ENCODE peak calls at places on chromosomes 2 and 18, in ten cellular contexts. I is GM04504; K is stimulated activated CD4-positive, alpha-beta T cell treated with anti-CD3 and anti-CD28 coated beads, Interleukin-15, amount 100 ng/mL, for 24 hours; G is upper lobe of right lung; R is EL; P is Daoy; U is stimulated activated CD8-positive, alpha-beta memory T cell treated with anti-CD3 and anti-CD28 coated beads, Interleukin-12 subunit alpha, Interleukin-12 subunit beta, amount 100 ng/mL, for 4 hours; H is NCI-H1048; Y is central memory CD4-positive, alpha-beta T cell; A is NCI-H2029 treated with DMSO at 0.1 percent for 48 hours. X is an unnamed sample.

GRCh38 chr18:26919656-26920055 is 54.1 kb upstream of the AQP4 start:
- DNase-seq in I (no peak), K (no peak), G (no peak), R (no peak), P (peak; percentile 23), U (no peak), H (no peak), Y (no peak), A (no peak), X (no peak)

GRCh38 chr2:22377251-22377650 is 1007.7 kb upstream of the KLHL29 start:
- DNase-seq in I (no peak), K (no peak), G (no peak), R (no peak), P (no peak), U (no peak), H (no peak), Y (no peak), A (no peak), X (no peak)

GRCh38 chr2:42929985-42930581 is 137.7 kb upstream of the HAAO start:
- DNase-seq in I (no peak), K (no peak), G (peak; percentile 51), R (no peak), P (peak; percentile 63), U (no peak), H (no peak), Y (no peak), A (no peak), X (no peak)

GRCh38 chr18:49206717-49207116 is 253.7 kb downstream of the DYM start:
- DNase-seq in I (no peak), K (no peak), G (no peak), R (no peak), P (peak; percentile 14), U (no peak), H (no peak), Y (no peak), A (no peak), X (no peak)

GRCh38 chr18:76958692-76959341 is 136.5 kb downstream of the ZNF236 start:
- DNase-seq in I (no peak), K (no peak), G (no peak), R (no peak), P (no peak), U (no peak), H (no peak), Y (no peak), A (peak; percentile 30), X (no peak)

GRCh38 chr2:143939976-143940375 is 579.9 kb downstream of the ZEB2 start:
- DNase-seq in I (no peak), K (no peak), G (no peak), R (no peak), P (no peak), U (no peak), H (no peak), Y (no peak), A (no peak), X (no peak)

GRCh38 chr2:237731663-237732062 is 66.9 kb upstream of the RBM44 start:
- DNase-seq in I (no peak), K (peak; percentile 72), G (no peak), R (peak; percentile 89), P (peak; percentile 77), U (no peak), H (no peak), Y (no peak), A (no peak), X (peak; percentile 55)

GRCh38 chr2:174631009-174631981 is 33.7 kb upstream of the WIPF1 start:
- DNase-seq in I (peak; percentile 70), K (no peak), G (no peak), R (peak; percentile 89), P (no peak), U (no peak), H (no peak), Y (no peak), A (no peak), X (no peak)

GRCh38 chr2:173550143-173550542 is 195.5 kb downstream of the CDCA7 start:
- DNase-seq in I (peak; percentile 73), K (no peak), G (no peak), R (peak; percentile 80), P (no peak), U (no peak), H (no peak), Y (no peak), A (no peak), X (no peak)

GRCh38 chr2:45612265-45612664 is 1.2 kb upstream of the SRBD1 start:
- DNase-seq in I (no peak), K (no peak), G (no peak), R (peak; percentile 8), P (no peak), U (no peak), H (no peak), Y (no peak), A (no peak), X (no peak)

GRCh38 chr18:63162271-63163014 is 157.1 kb downstream of the BCL2 start:
- DNase-seq in I (no peak), K (peak; percentile 47), G (peak; percentile 71), R (peak; percentile 21), P (no peak), U (no peak), H (no peak), Y (no peak), A (no peak), X (peak; percentile 50)

GRCh38 chr2:69567909-69568300 is 75.6 kb downstream of the AAK1 start:
- DNase-seq in I (no peak), K (no peak), G (no peak), R (peak; percentile 39), P (no peak), U (no peak), H (no peak), Y (no peak), A (no peak), X (no peak)

GRCh38 chr18:51391731-51392130 is 194.2 kb upstream of the MEX3C start:
- DNase-seq in I (no peak), K (no peak), G (no peak), R (no peak), P (no peak), U (no peak), H (no peak), Y (no peak), A (no peak), X (no peak)

GRCh38 chr18:25019086-25019860 is 332.7 kb downstream of the ZNF521 start:
- DNase-seq in I (no peak), K (no peak), G (no peak), R (no peak), P (no peak), U (no peak), H (no peak), Y (no peak), A (no peak), X (no peak)